ENCODE peak calls at places on chromosomes 4 and X, in six cellular contexts. R is HCT116, J is WTC11, T is HepG2, W is K562, I is GM12878. N is an unnamed sample.

GRCh38 chrX:2697741-2698294 is 6.7 kb downstream of the CD99 start:
- DNase-seq in R (no peak), J (no peak), T (no peak), W (no peak), I (peak; percentile 44), N (no peak)

GRCh38 chrX:72001471-72001870 is 90.8 kb downstream of the NHSL2 start:
- DNase-seq in R (no peak), J (peak; percentile 21), T (no peak), W (no peak), I (no peak), N (no peak)

GRCh38 chr4:16129336-16129735 is 45.5 kb upstream of the PROM1 start:
- DNase-seq in R (no peak), J (no peak), T (peak; percentile 91), W (no peak), I (no peak), N (no peak)

GRCh38 chrX:15293471-15293870 is 22.0 kb downstream of the ASB11 start:
- DNase-seq in R (no peak), J (no peak), T (no peak), W (no peak), I (no peak), N (no peak)

GRCh38 chrX:115642895-115643530 is 82.0 kb downstream of the PLS3 start:
- DNase-seq in R (peak; percentile 15), J (peak; percentile 12), T (peak; percentile 6), W (peak; percentile 14), I (peak; percentile 23), N (no peak)

GRCh38 chr4:20624783-20625364 is 75.4 kb upstream of the PACRGL start:
- DNase-seq in R (no peak), J (no peak), T (no peak), W (no peak), I (no peak), N (no peak)

GRCh38 chr4:89551191-89551590 is 243.6 kb upstream of the GPRIN3 start:
- DNase-seq in R (no peak), J (no peak), T (no peak), W (no peak), I (no peak), N (no peak)

GRCh38 chr4:169583563-169583962 is 28.8 kb downstream of the NEK1 start:
- DNase-seq in R (no peak), J (no peak), T (no peak), W (no peak), I (no peak), N (no peak)

DNA sequence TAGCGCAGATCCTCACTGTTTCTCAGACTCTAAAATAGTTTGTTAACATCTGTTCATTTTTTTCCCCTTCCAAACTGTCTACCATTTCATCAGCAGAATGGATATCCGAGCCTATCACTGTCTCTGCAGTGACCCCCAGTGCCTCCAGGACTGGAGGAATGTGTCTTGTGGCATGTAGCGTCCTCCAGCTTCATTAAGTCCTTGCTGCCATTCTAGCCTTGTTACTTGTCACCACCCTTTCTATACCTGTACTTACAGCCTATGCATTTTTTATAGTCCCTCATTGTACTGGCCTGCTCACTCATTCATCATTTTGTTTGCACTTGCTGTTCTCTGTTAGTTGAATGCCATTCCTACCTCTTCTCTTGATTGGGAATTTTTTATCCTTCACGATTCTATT is 179.1 kb downstream of the BMPR1B start:
- DNase-seq in R (no peak), J (no peak), T (no peak), W (no peak), I (no peak), N (no peak)
- TF ChIP-seq ATF3 in R (no peak), J (no peak), T (no peak), W (no peak), I (no peak), N (no peak)

DNA sequence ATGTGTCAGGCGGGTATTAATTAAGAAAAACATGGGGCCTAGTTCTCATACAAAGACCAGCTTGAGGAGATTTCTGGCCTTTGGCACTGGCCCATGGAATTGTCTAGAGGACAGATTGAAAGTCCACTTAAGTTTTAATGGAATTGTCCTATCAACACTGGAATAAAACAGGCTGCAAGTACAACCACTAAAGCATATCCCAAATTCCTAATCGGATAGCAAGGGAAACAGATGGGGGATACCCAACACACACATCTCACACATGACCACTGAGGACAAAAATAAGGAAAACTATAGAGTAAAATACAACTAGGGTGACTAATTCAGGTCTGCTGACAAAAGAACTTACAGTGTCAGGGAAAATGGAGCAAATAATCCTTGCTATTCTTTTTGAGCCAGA is 167.8 kb downstream of the GASK1B start:
- DNase-seq in R (no peak), J (no peak), T (no peak), W (no peak), I (no peak), N (no peak)
- TF ChIP-seq ATF3 in R (no peak), J (no peak), T (no peak), W (no peak), I (no peak), N (no peak)

DNA sequence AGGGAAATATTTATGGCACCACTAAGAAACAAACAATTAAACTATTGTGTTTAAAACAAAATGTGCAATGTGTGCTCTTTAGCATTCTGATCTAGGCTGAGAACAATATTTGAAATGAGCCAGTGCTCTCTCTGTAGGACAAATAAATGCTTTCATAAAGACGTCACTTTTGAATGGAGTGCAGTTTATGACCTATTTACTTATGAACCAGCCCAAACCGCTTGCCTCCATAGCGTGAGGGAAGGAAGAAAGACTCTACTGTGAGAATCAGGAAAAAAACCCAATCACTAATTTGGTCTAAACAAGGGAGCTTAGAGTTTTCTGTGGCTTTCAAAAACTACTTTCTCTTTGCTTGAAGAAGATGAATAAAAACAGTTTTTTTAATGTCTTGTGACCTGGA is 39.4 kb downstream of the SAT1 start:
- DNase-seq in R (no peak), J (no peak), T (peak; percentile 73), W (no peak), I (no peak), N (no peak)
- TF ChIP-seq ATF3 in R (no peak), J (no peak), T (no peak), W (no peak), I (no peak), N (no peak)

GRCh38 chrX:11886745-11887144 is 128.7 kb downstream of the MSL3 start:
- DNase-seq in R (no peak), J (no peak), T (no peak), W (no peak), I (no peak), N (no peak)
- TF ChIP-seq ATF3 in R (no peak), J (no peak), T (no peak), W (no peak), I (no peak), N (no peak)

DNA sequence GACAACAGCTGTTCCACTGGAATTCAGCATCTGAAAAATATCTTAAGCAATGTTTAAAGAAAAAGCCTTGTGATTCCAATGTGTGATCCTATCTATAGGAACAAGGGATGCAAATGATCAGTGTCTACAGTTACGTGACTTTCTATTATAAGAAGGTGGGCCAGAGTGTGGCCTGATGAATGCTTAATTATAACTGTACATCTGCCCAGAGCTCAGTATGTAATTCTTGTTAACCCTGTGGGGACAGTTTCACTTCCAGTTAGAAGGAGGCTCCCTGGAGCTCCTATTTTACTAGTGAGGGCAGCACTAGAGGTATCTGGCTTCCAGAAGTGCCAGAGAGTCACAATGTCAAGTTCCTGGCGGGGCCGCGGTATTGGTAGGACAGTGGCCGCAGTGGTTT is 288.5 kb downstream of the USP46 start:
- DNase-seq in R (no peak), J (no peak), T (no peak), W (no peak), I (no peak), N (no peak)
- TF ChIP-seq ATF3 in R (no peak), J (no peak), T (no peak), W (no peak), I (no peak), N (no peak)

DNA sequence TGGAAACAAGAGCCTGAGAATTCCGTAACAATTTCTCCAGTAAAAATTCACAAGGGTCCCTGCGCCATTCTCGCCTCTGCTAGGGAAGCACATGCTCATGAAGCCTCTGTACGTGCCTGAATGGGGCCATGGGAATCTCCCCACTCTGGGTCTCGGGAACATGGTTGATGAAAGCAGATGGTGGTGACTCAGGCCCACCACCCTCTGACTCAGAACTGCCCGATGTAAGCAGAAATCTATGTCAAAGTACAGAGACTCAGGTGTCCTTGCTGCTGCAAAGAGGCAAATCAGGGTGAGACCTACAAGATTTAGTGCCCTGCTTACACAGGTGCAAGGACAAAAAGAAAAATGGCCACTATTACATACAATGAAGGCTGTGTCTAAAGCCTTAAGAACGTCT is 65.0 kb downstream of the SCD5 start:
- DNase-seq in R (no peak), J (no peak), T (no peak), W (no peak), I (no peak), N (no peak)
- TF ChIP-seq ATF3 in R (no peak), J (no peak), T (no peak), W (no peak), I (no peak), N (no peak)

DNA sequence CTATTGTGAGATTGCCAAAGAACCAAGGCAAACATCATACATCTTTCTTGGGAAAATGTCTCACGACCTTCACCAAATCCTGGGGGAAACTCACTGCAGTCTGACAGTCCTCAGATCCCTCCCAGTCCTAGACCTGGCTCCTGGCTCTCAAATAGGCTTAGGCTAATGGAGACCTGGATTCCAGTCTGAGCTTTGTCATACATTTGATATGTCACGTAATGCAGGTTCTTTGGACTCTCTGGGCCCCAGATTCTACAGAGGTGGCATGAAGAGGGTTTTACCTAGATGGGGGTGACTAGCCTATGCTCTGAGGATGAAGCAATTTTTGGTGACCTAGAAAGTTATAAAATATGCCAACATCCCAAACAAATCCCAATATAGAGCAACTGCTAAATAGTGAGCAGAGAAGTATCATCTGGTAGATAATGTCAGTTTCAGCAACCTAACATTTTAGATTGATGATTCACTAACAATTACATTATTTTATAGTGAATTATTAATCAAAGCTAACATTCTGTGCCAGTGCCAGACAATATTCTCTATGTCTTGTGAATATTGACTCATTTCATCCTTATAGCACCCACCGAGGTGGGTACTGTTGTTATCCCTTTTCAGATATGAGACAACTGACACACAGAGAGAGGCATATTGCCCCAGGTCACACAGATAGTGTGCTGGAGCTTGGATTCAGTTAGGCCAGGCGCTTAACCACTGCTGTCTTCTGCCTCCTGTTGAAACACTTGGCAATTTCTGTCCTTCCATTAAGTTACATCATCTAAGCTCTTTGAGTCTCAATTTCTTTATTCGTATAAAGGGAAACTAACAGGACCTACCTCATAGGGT is 195.4 kb upstream of the MAMLD1 start:
- DNase-seq in R (no peak), J (no peak), T (no peak), W (no peak), I (no peak), N (no peak)
- TF ChIP-seq ATF3 in R (no peak), J (no peak), T (no peak), W (no peak), I (no peak), N (no peak)